ENCODE peak calls at places on chromosome 12, in ten cellular contexts. One of them, this sample, is unnamed.

GRCh38 chr12:81077329-81077685 is 572 bp upstream of the ACSS3 start:
- DNase-seq in C1 segment of cervical spinal cord: no peak
- DNase-seq in effector memory CD4-positive, alpha-beta T cell: no peak
- DNase-seq in ureter: no peak
- DNase-seq in CD4-positive, alpha-beta memory T cell: no peak
- DNase-seq in WTC11: peak
- DNase-seq in ovary: peak
- DNase-seq in erythroblast: no peak
- DNase-seq in stimulated activated naive CD4-positive, alpha-beta T cell: no peak
- DNase-seq in uterus: peak
- DNase-seq in this sample: no peak

GRCh38 chr12:112988224-112988623 is 9.9 kb downstream of the OAS2 start:
- DNase-seq in C1 segment of cervical spinal cord: no peak
- DNase-seq in effector memory CD4-positive, alpha-beta T cell: no peak
- DNase-seq in ureter: no peak
- DNase-seq in CD4-positive, alpha-beta memory T cell: peak
- DNase-seq in WTC11: no peak
- DNase-seq in ovary: no peak
- DNase-seq in erythroblast: no peak
- DNase-seq in stimulated activated naive CD4-positive, alpha-beta T cell: no peak
- DNase-seq in uterus: no peak
- DNase-seq in this sample: peak

GRCh38 chr12:120234643-120235368 is 30.7 kb downstream of the PXN start:
- DNase-seq in C1 segment of cervical spinal cord: peak
- DNase-seq in effector memory CD4-positive, alpha-beta T cell: no peak
- DNase-seq in ureter: peak
- DNase-seq in CD4-positive, alpha-beta memory T cell: no peak
- DNase-seq in WTC11: peak
- DNase-seq in ovary: no peak
- DNase-seq in erythroblast: peak
- DNase-seq in stimulated activated naive CD4-positive, alpha-beta T cell: no peak
- DNase-seq in uterus: peak
- DNase-seq in this sample: no peak

GRCh38 chr12:52009081-52009751 is 2.5 kb downstream of the TAMALIN start:
- DNase-seq in C1 segment of cervical spinal cord: no peak
- DNase-seq in effector memory CD4-positive, alpha-beta T cell: no peak
- DNase-seq in ureter: no peak
- DNase-seq in CD4-positive, alpha-beta memory T cell: no peak
- DNase-seq in WTC11: no peak
- DNase-seq in ovary: no peak
- DNase-seq in erythroblast: no peak
- DNase-seq in stimulated activated naive CD4-positive, alpha-beta T cell: no peak
- DNase-seq in uterus: no peak
- DNase-seq in this sample: no peak

GRCh38 chr12:42162198-42162597 is 17.5 kb upstream of the GXYLT1 start:
- DNase-seq in C1 segment of cervical spinal cord: no peak
- DNase-seq in effector memory CD4-positive, alpha-beta T cell: no peak
- DNase-seq in ureter: no peak
- DNase-seq in CD4-positive, alpha-beta memory T cell: no peak
- DNase-seq in WTC11: no peak
- DNase-seq in ovary: no peak
- DNase-seq in erythroblast: no peak
- DNase-seq in stimulated activated naive CD4-positive, alpha-beta T cell: no peak
- DNase-seq in uterus: no peak
- DNase-seq in this sample: no peak

GRCh38 chr12:27975222-27976136 is 2.9 kb upstream of the PTHLH start:
- DNase-seq in C1 segment of cervical spinal cord: no peak
- DNase-seq in effector memory CD4-positive, alpha-beta T cell: no peak
- DNase-seq in ureter: no peak
- DNase-seq in CD4-positive, alpha-beta memory T cell: no peak
- DNase-seq in WTC11: peak
- DNase-seq in ovary: peak
- DNase-seq in erythroblast: peak
- DNase-seq in stimulated activated naive CD4-positive, alpha-beta T cell: no peak
- DNase-seq in uterus: no peak
- DNase-seq in this sample: peak

GRCh38 chr12:12592930-12593329 is 18.7 kb upstream of the CREBL2 start:
- DNase-seq in C1 segment of cervical spinal cord: no peak
- DNase-seq in effector memory CD4-positive, alpha-beta T cell: no peak
- DNase-seq in ureter: no peak
- DNase-seq in CD4-positive, alpha-beta memory T cell: no peak
- DNase-seq in WTC11: no peak
- DNase-seq in ovary: no peak
- DNase-seq in erythroblast: no peak
- DNase-seq in stimulated activated naive CD4-positive, alpha-beta T cell: no peak
- DNase-seq in uterus: no peak
- DNase-seq in this sample: no peak

GRCh38 chr12:63086149-63086915 is 64.7 kb downstream of the AVPR1A start:
- DNase-seq in C1 segment of cervical spinal cord: no peak
- DNase-seq in effector memory CD4-positive, alpha-beta T cell: no peak
- DNase-seq in ureter: no peak
- DNase-seq in CD4-positive, alpha-beta memory T cell: no peak
- DNase-seq in WTC11: no peak
- DNase-seq in ovary: no peak
- DNase-seq in erythroblast: no peak
- DNase-seq in stimulated activated naive CD4-positive, alpha-beta T cell: no peak
- DNase-seq in uterus: no peak
- DNase-seq in this sample: no peak

GRCh38 chr12:40996091-40996490 is 192.0 kb upstream of the PDZRN4 start:
- DNase-seq in C1 segment of cervical spinal cord: no peak
- DNase-seq in effector memory CD4-positive, alpha-beta T cell: no peak
- DNase-seq in ureter: no peak
- DNase-seq in CD4-positive, alpha-beta memory T cell: no peak
- DNase-seq in WTC11: no peak
- DNase-seq in ovary: no peak
- DNase-seq in erythroblast: no peak
- DNase-seq in stimulated activated naive CD4-positive, alpha-beta T cell: no peak
- DNase-seq in uterus: no peak
- DNase-seq in this sample: no peak

GRCh38 chr12:106248849-106249371 is 1.1 kb upstream of the CKAP4 start:
- DNase-seq in C1 segment of cervical spinal cord: no peak
- DNase-seq in effector memory CD4-positive, alpha-beta T cell: peak
- DNase-seq in ureter: peak
- DNase-seq in CD4-positive, alpha-beta memory T cell: peak
- DNase-seq in WTC11: no peak
- DNase-seq in ovary: no peak
- DNase-seq in erythroblast: no peak
- DNase-seq in stimulated activated naive CD4-positive, alpha-beta T cell: peak
- DNase-seq in uterus: no peak
- DNase-seq in this sample: peak

GRCh38 chr12:124814741-124815613 is 48.7 kb downstream of the SCARB1 start:
- DNase-seq in C1 segment of cervical spinal cord: no peak
- DNase-seq in effector memory CD4-positive, alpha-beta T cell: no peak
- DNase-seq in ureter: no peak
- DNase-seq in CD4-positive, alpha-beta memory T cell: no peak
- DNase-seq in WTC11: no peak
- DNase-seq in ovary: no peak
- DNase-seq in erythroblast: no peak
- DNase-seq in stimulated activated naive CD4-positive, alpha-beta T cell: no peak
- DNase-seq in uterus: no peak
- DNase-seq in this sample: no peak

GRCh38 chr12:111093428-111094142 is 173.2 kb upstream of the MYL2 start:
- DNase-seq in C1 segment of cervical spinal cord: no peak
- DNase-seq in effector memory CD4-positive, alpha-beta T cell: no peak
- DNase-seq in ureter: no peak
- DNase-seq in CD4-positive, alpha-beta memory T cell: peak
- DNase-seq in WTC11: no peak
- DNase-seq in ovary: no peak
- DNase-seq in erythroblast: no peak
- DNase-seq in stimulated activated naive CD4-positive, alpha-beta T cell: peak
- DNase-seq in uterus: no peak
- DNase-seq in this sample: no peak

GRCh38 chr12:124694250-124694649 is 126.8 kb upstream of the NCOR2 start:
- DNase-seq in C1 segment of cervical spinal cord: no peak
- DNase-seq in effector memory CD4-positive, alpha-beta T cell: no peak
- DNase-seq in ureter: no peak
- DNase-seq in CD4-positive, alpha-beta memory T cell: no peak
- DNase-seq in WTC11: no peak
- DNase-seq in ovary: no peak
- DNase-seq in erythroblast: no peak
- DNase-seq in stimulated activated naive CD4-positive, alpha-beta T cell: no peak
- DNase-seq in uterus: no peak
- DNase-seq in this sample: no peak

GRCh38 chr12:67651380-67651695 is 2.8 kb downstream of the DYRK2 start:
- DNase-seq in C1 segment of cervical spinal cord: no peak
- DNase-seq in effector memory CD4-positive, alpha-beta T cell: no peak
- DNase-seq in ureter: no peak
- DNase-seq in CD4-positive, alpha-beta memory T cell: peak
- DNase-seq in WTC11: no peak
- DNase-seq in ovary: no peak
- DNase-seq in erythroblast: peak
- DNase-seq in stimulated activated naive CD4-positive, alpha-beta T cell: peak
- DNase-seq in uterus: no peak
- DNase-seq in this sample: peak

GRCh38 chr12:108699955-108700563 is 31.3 kb downstream of the CORO1C start:
- DNase-seq in C1 segment of cervical spinal cord: no peak
- DNase-seq in effector memory CD4-positive, alpha-beta T cell: no peak
- DNase-seq in ureter: no peak
- DNase-seq in CD4-positive, alpha-beta memory T cell: no peak
- DNase-seq in WTC11: no peak
- DNase-seq in ovary: no peak
- DNase-seq in erythroblast: peak
- DNase-seq in stimulated activated naive CD4-positive, alpha-beta T cell: no peak
- DNase-seq in uterus: no peak
- DNase-seq in this sample: no peak

GRCh38 chr12:8823565-8824300 is 1.3 kb downstream of the A2ML1 start:
- DNase-seq in C1 segment of cervical spinal cord: no peak
- DNase-seq in effector memory CD4-positive, alpha-beta T cell: no peak
- DNase-seq in ureter: no peak
- DNase-seq in CD4-positive, alpha-beta memory T cell: no peak
- DNase-seq in WTC11: peak
- DNase-seq in ovary: peak
- DNase-seq in erythroblast: peak
- DNase-seq in stimulated activated naive CD4-positive, alpha-beta T cell: no peak
- DNase-seq in uterus: peak
- DNase-seq in this sample: no peak

GRCh38 chr12:27709212-27709931 is 1.3 kb upstream of the MRPS35 start:
- DNase-seq in C1 segment of cervical spinal cord: no peak
- DNase-seq in effector memory CD4-positive, alpha-beta T cell: no peak
- DNase-seq in ureter: no peak
- DNase-seq in CD4-positive, alpha-beta memory T cell: no peak
- DNase-seq in WTC11: no peak
- DNase-seq in ovary: no peak
- DNase-seq in erythroblast: no peak
- DNase-seq in stimulated activated naive CD4-positive, alpha-beta T cell: no peak
- DNase-seq in uterus: no peak
- DNase-seq in this sample: no peak

GRCh38 chr12:80754259-80754658 is 37.5 kb downstream of the MYF5 start:
- DNase-seq in C1 segment of cervical spinal cord: no peak
- DNase-seq in effector memory CD4-positive, alpha-beta T cell: no peak
- DNase-seq in ureter: no peak
- DNase-seq in CD4-positive, alpha-beta memory T cell: no peak
- DNase-seq in WTC11: no peak
- DNase-seq in ovary: no peak
- DNase-seq in erythroblast: no peak
- DNase-seq in stimulated activated naive CD4-positive, alpha-beta T cell: no peak
- DNase-seq in uterus: no peak
- DNase-seq in this sample: no peak

GRCh38 chr12:124778411-124778810 is 85.3 kb downstream of the SCARB1 start:
- DNase-seq in C1 segment of cervical spinal cord: no peak
- DNase-seq in effector memory CD4-positive, alpha-beta T cell: no peak
- DNase-seq in ureter: no peak
- DNase-seq in CD4-positive, alpha-beta memory T cell: no peak
- DNase-seq in WTC11: no peak
- DNase-seq in ovary: no peak
- DNase-seq in erythroblast: no peak
- DNase-seq in stimulated activated naive CD4-positive, alpha-beta T cell: no peak
- DNase-seq in uterus: no peak
- DNase-seq in this sample: no peak

GRCh38 chr12:118065380-118065779 is 4.4 kb upstream of the WSB2 start:
- DNase-seq in C1 segment of cervical spinal cord: no peak
- DNase-seq in effector memory CD4-positive, alpha-beta T cell: no peak
- DNase-seq in ureter: no peak
- DNase-seq in CD4-positive, alpha-beta memory T cell: no peak
- DNase-seq in WTC11: no peak
- DNase-seq in ovary: no peak
- DNase-seq in erythroblast: no peak
- DNase-seq in stimulated activated naive CD4-positive, alpha-beta T cell: no peak
- DNase-seq in uterus: no peak
- DNase-seq in this sample: no peak

GRCh38 chr12:88834226-88834625 is 254.0 kb upstream of the KITLG start:
- DNase-seq in C1 segment of cervical spinal cord: no peak
- DNase-seq in effector memory CD4-positive, alpha-beta T cell: no peak
- DNase-seq in ureter: no peak
- DNase-seq in CD4-positive, alpha-beta memory T cell: no peak
- DNase-seq in WTC11: no peak
- DNase-seq in ovary: no peak
- DNase-seq in erythroblast: no peak
- DNase-seq in stimulated activated naive CD4-positive, alpha-beta T cell: no peak
- DNase-seq in uterus: no peak
- DNase-seq in this sample: no peak

GRCh38 chr12:129535351-129535750 is 368.5 kb downstream of the TMEM132D start:
- DNase-seq in C1 segment of cervical spinal cord: no peak
- DNase-seq in effector memory CD4-positive, alpha-beta T cell: no peak
- DNase-seq in ureter: no peak
- DNase-seq in CD4-positive, alpha-beta memory T cell: no peak
- DNase-seq in WTC11: no peak
- DNase-seq in ovary: no peak
- DNase-seq in erythroblast: no peak
- DNase-seq in stimulated activated naive CD4-positive, alpha-beta T cell: no peak
- DNase-seq in uterus: no peak
- DNase-seq in this sample: no peak

GRCh38 chr12:98595152-98595988 is 1.9 kb downstream of the SLC25A3 start:
- DNase-seq in C1 segment of cervical spinal cord: no peak
- DNase-seq in effector memory CD4-positive, alpha-beta T cell: peak
- DNase-seq in ureter: no peak
- DNase-seq in CD4-positive, alpha-beta memory T cell: no peak
- DNase-seq in WTC11: no peak
- DNase-seq in ovary: no peak
- DNase-seq in erythroblast: peak
- DNase-seq in stimulated activated naive CD4-positive, alpha-beta T cell: peak
- DNase-seq in uterus: no peak
- DNase-seq in this sample: peak

GRCh38 chr12:848519-849191 is 96.3 kb downstream of the WNK1 start:
- DNase-seq in C1 segment of cervical spinal cord: no peak
- DNase-seq in effector memory CD4-positive, alpha-beta T cell: no peak
- DNase-seq in ureter: no peak
- DNase-seq in CD4-positive, alpha-beta memory T cell: no peak
- DNase-seq in WTC11: no peak
- DNase-seq in ovary: no peak
- DNase-seq in erythroblast: no peak
- DNase-seq in stimulated activated naive CD4-positive, alpha-beta T cell: no peak
- DNase-seq in uterus: no peak
- DNase-seq in this sample: no peak

GRCh38 chr12:29343022-29343799 is 37.8 kb downstream of the ERGIC2 start:
- DNase-seq in C1 segment of cervical spinal cord: no peak
- DNase-seq in effector memory CD4-positive, alpha-beta T cell: no peak
- DNase-seq in ureter: no peak
- DNase-seq in CD4-positive, alpha-beta memory T cell: no peak
- DNase-seq in WTC11: no peak
- DNase-seq in ovary: no peak
- DNase-seq in erythroblast: no peak
- DNase-seq in stimulated activated naive CD4-positive, alpha-beta T cell: no peak
- DNase-seq in uterus: no peak
- DNase-seq in this sample: no peak

GRCh38 chr12:65725376-65725775 is 98.9 kb upstream of the HMGA2 start:
- DNase-seq in C1 segment of cervical spinal cord: no peak
- DNase-seq in effector memory CD4-positive, alpha-beta T cell: no peak
- DNase-seq in ureter: no peak
- DNase-seq in CD4-positive, alpha-beta memory T cell: no peak
- DNase-seq in WTC11: no peak
- DNase-seq in ovary: no peak
- DNase-seq in erythroblast: no peak
- DNase-seq in stimulated activated naive CD4-positive, alpha-beta T cell: no peak
- DNase-seq in uterus: no peak
- DNase-seq in this sample: no peak

GRCh38 chr12:49662998-49663843 is 39.9 kb downstream of the PRPF40B start:
- DNase-seq in C1 segment of cervical spinal cord: no peak
- DNase-seq in effector memory CD4-positive, alpha-beta T cell: peak
- DNase-seq in ureter: peak
- DNase-seq in CD4-positive, alpha-beta memory T cell: peak
- DNase-seq in WTC11: peak
- DNase-seq in ovary: peak
- DNase-seq in erythroblast: no peak
- DNase-seq in stimulated activated naive CD4-positive, alpha-beta T cell: peak
- DNase-seq in uterus: peak
- DNase-seq in this sample: peak

GRCh38 chr12:97386133-97386581 is 76.4 kb upstream of the RMST start:
- DNase-seq in C1 segment of cervical spinal cord: no peak
- DNase-seq in effector memory CD4-positive, alpha-beta T cell: no peak
- DNase-seq in ureter: no peak
- DNase-seq in CD4-positive, alpha-beta memory T cell: no peak
- DNase-seq in WTC11: no peak
- DNase-seq in ovary: no peak
- DNase-seq in erythroblast: no peak
- DNase-seq in stimulated activated naive CD4-positive, alpha-beta T cell: no peak
- DNase-seq in uterus: no peak
- DNase-seq in this sample: no peak

This sample was measured in stimulated activated naive CD8-positive, alpha-beta T cell treated with anti-CD3 and anti-CD28 coated beads, Interleukin-15, amount 100 ng/mL, for 72 hours.